ENCODE peak calls at places on chromosome 14, in six cellular contexts. One of them, this sample, is unnamed. For H3K9me3 and H3K27me3, the result is how much of the 10 kb centered on the place peaks cover.

GRCh38 chr14:38405851-38406630 is 150.1 kb upstream of the CLEC14A start:
- DNase-seq in IMR-90: peak
- DNase-seq in tibial artery: no peak
- DNase-seq in esophagus squamous epithelium: no peak
- DNase-seq in stomach: no peak
- DNase-seq in HCT116: no peak
- DNase-seq in this sample: no peak

GRCh38 chr14:52610187-52610586 is 57.6 kb downstream of the GPR137C start:
- DNase-seq in IMR-90: no peak
- DNase-seq in tibial artery: no peak
- DNase-seq in esophagus squamous epithelium: no peak
- DNase-seq in stomach: no peak
- DNase-seq in HCT116: no peak
- DNase-seq in this sample: no peak

GRCh38 chr14:30527196-30527595 is 31.8 kb upstream of the G2E3 start:
- DNase-seq in IMR-90: no peak
- DNase-seq in tibial artery: no peak
- DNase-seq in esophagus squamous epithelium: no peak
- DNase-seq in stomach: no peak
- DNase-seq in HCT116: no peak
- DNase-seq in this sample: no peak

GRCh38 chr14:96097752-96098151 is 58.6 kb downstream of the C14orf132 start:
- DNase-seq in IMR-90: no peak
- DNase-seq in tibial artery: no peak
- DNase-seq in esophagus squamous epithelium: no peak
- DNase-seq in stomach: no peak
- DNase-seq in HCT116: no peak
- DNase-seq in this sample: no peak

GRCh38 chr14:34220921-34221320 is 241.1 kb downstream of the SPTSSA start:
- DNase-seq in IMR-90: no peak
- DNase-seq in tibial artery: no peak
- DNase-seq in esophagus squamous epithelium: no peak
- DNase-seq in stomach: no peak
- DNase-seq in HCT116: no peak
- DNase-seq in this sample: no peak

GRCh38 chr14:56945291-56945690 is 135.0 kb upstream of the OTX2 start:
- DNase-seq in IMR-90: no peak
- DNase-seq in tibial artery: no peak
- DNase-seq in esophagus squamous epithelium: no peak
- DNase-seq in stomach: no peak
- DNase-seq in HCT116: no peak
- DNase-seq in this sample: no peak

GRCh38 chr14:56782701-56783100 is 27.6 kb downstream of the OTX2 start:
- DNase-seq in IMR-90: no peak
- DNase-seq in tibial artery: no peak
- DNase-seq in esophagus squamous epithelium: no peak
- DNase-seq in stomach: no peak
- DNase-seq in HCT116: no peak
- DNase-seq in this sample: no peak

GRCh38 chr14:100192250-100192671 is 32.8 kb upstream of the DEGS2 start:
- DNase-seq in IMR-90: no peak
- DNase-seq in tibial artery: peak
- DNase-seq in esophagus squamous epithelium: no peak
- DNase-seq in stomach: no peak
- DNase-seq in HCT116: no peak
- DNase-seq in this sample: no peak

GRCh38 chr14:85076111-85076510 is 453.8 kb upstream of the FLRT2 start:
- DNase-seq in IMR-90: no peak
- DNase-seq in tibial artery: no peak
- DNase-seq in esophagus squamous epithelium: no peak
- DNase-seq in stomach: no peak
- DNase-seq in HCT116: no peak
- DNase-seq in this sample: no peak

GRCh38 chr14:54882521-54882920 is 20.1 kb downstream of the GCH1 start:
- DNase-seq in IMR-90: no peak
- DNase-seq in tibial artery: no peak
- DNase-seq in esophagus squamous epithelium: no peak
- DNase-seq in stomach: no peak
- DNase-seq in HCT116: no peak
- DNase-seq in this sample: no peak

GRCh38 chr14:54627718-54628345 is 60.9 kb downstream of the SAMD4A start:
- DNase-seq in IMR-90: peak
- DNase-seq in tibial artery: peak
- DNase-seq in esophagus squamous epithelium: no peak
- DNase-seq in stomach: no peak
- DNase-seq in HCT116: no peak
- DNase-seq in this sample: no peak

GRCh38 chr14:59251811-59252771 is 63.6 kb downstream of the DAAM1 start:
- DNase-seq in IMR-90: peak
- DNase-seq in tibial artery: no peak
- DNase-seq in esophagus squamous epithelium: no peak
- DNase-seq in stomach: no peak
- DNase-seq in HCT116: no peak
- DNase-seq in this sample: no peak

GRCh38 chr14:80146941-80147340 is 64.4 kb downstream of the DIO2 start:
- DNase-seq in IMR-90: no peak
- DNase-seq in tibial artery: no peak
- DNase-seq in esophagus squamous epithelium: no peak
- DNase-seq in stomach: no peak
- DNase-seq in HCT116: no peak
- DNase-seq in this sample: no peak

GRCh38 chr14:62654641-62655040 is 390.6 kb downstream of the KCNH5 start:
- DNase-seq in IMR-90: peak
- DNase-seq in tibial artery: no peak
- DNase-seq in esophagus squamous epithelium: no peak
- DNase-seq in stomach: no peak
- DNase-seq in HCT116: no peak
- DNase-seq in this sample: no peak

GRCh38 chr14:52342849-52343606 is 28.9 kb downstream of the PTGER2 start:
- DNase-seq in IMR-90: peak
- DNase-seq in tibial artery: no peak
- DNase-seq in esophagus squamous epithelium: no peak
- DNase-seq in stomach: no peak
- DNase-seq in HCT116: no peak
- DNase-seq in this sample: no peak

GRCh38 chr14:53894456-53894855 is 62.2 kb downstream of the BMP4 start:
- DNase-seq in IMR-90: peak
- DNase-seq in tibial artery: no peak
- DNase-seq in esophagus squamous epithelium: no peak
- DNase-seq in stomach: no peak
- DNase-seq in HCT116: no peak
- DNase-seq in this sample: no peak

GRCh38 chr14:66015046-66015780 is 471.0 kb upstream of the CCDC196 start:
- DNase-seq in IMR-90: no peak
- DNase-seq in tibial artery: no peak
- DNase-seq in esophagus squamous epithelium: no peak
- DNase-seq in stomach: no peak
- DNase-seq in HCT116: no peak
- DNase-seq in this sample: no peak

GRCh38 chr14:24315243-24315806 is 4.0 kb downstream of the LTB4R start:
- DNase-seq in IMR-90: no peak
- DNase-seq in tibial artery: no peak
- DNase-seq in esophagus squamous epithelium: no peak
- DNase-seq in stomach: no peak
- DNase-seq in HCT116: no peak
- DNase-seq in this sample: no peak

GRCh38 chr14:24317141-24317927 is 6.0 kb downstream of the LTB4R start:
- DNase-seq in IMR-90: no peak
- DNase-seq in tibial artery: no peak
- DNase-seq in esophagus squamous epithelium: no peak
- DNase-seq in stomach: no peak
- DNase-seq in HCT116: no peak
- DNase-seq in this sample: no peak

GRCh38 chr14:24314377-24315193 is 3.3 kb downstream of the LTB4R start:
- DNase-seq in IMR-90: no peak
- DNase-seq in tibial artery: no peak
- DNase-seq in esophagus squamous epithelium: no peak
- DNase-seq in stomach: no peak
- DNase-seq in HCT116: no peak
- DNase-seq in this sample: no peak

GRCh38 chr14:24316597-24316950 is 5.3 kb downstream of the LTB4R start:
- DNase-seq in IMR-90: no peak
- DNase-seq in tibial artery: no peak
- DNase-seq in esophagus squamous epithelium: no peak
- DNase-seq in stomach: no peak
- DNase-seq in HCT116: no peak
- DNase-seq in this sample: no peak

GRCh38 chr14:24315807-24316596 is 4.7 kb downstream of the LTB4R start:
- DNase-seq in IMR-90: no peak
- DNase-seq in tibial artery: no peak
- DNase-seq in esophagus squamous epithelium: no peak
- DNase-seq in stomach: peak
- DNase-seq in HCT116: no peak
- DNase-seq in this sample: no peak
- H3K4me3 ChIP-seq in IMR-90: no peak
- H3K4me3 ChIP-seq in tibial artery: no peak
- H3K4me3 ChIP-seq in esophagus squamous epithelium: no peak
- H3K4me3 ChIP-seq in stomach: no peak
- H3K4me3 ChIP-seq in HCT116: no peak
- H3K4me3 ChIP-seq in this sample: no peak

GRCh38 chr14:105864651-105865265 is 338.4 kb downstream of the TMEM121 start:
- DNase-seq in IMR-90: no peak
- DNase-seq in tibial artery: peak
- DNase-seq in esophagus squamous epithelium: no peak
- DNase-seq in stomach: peak
- DNase-seq in HCT116: no peak
- DNase-seq in this sample: no peak
- H3K9me3 ChIP-seq in IMR-90: half or more
- H3K9me3 ChIP-seq in tibial artery: under half
- H3K9me3 ChIP-seq in esophagus squamous epithelium: under half
- H3K9me3 ChIP-seq in stomach: under half
- H3K9me3 ChIP-seq in HCT116: under half
- H3K9me3 ChIP-seq in this sample: under half

GRCh38 chr14:67944605-67945004 is 125.0 kb downstream of the RAD51B start:
- DNase-seq in IMR-90: no peak
- DNase-seq in tibial artery: no peak
- DNase-seq in esophagus squamous epithelium: no peak
- DNase-seq in stomach: no peak
- DNase-seq in HCT116: no peak
- DNase-seq in this sample: no peak
- H3K27me3 ChIP-seq in IMR-90: under half
- H3K27me3 ChIP-seq in tibial artery: under half
- H3K27me3 ChIP-seq in esophagus squamous epithelium: under half
- H3K27me3 ChIP-seq in stomach: under half
- H3K27me3 ChIP-seq in HCT116: under half
- H3K27me3 ChIP-seq in this sample: under half

DNA sequence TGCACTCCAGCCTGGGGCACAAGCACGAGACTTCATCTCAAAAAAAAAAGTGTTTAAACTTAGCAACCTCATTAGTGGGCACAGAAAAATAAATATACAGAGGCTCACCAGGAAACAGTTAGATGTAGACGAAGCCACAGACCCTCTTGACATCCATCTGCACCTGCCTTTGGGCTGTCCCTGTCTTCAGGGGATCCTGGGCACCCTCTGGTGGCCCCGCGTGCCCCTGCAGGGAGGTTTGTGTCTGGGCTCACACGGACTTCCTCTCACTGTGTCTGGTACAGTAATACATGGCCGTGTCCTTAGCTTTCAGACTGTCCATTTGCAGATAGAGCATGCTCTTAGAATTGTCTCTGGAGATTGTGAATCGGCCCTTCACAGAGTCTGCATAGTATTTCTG is 916.5 kb downstream of the TMEM121 start:
- DNase-seq in IMR-90: no peak
- DNase-seq in tibial artery: no peak
- DNase-seq in esophagus squamous epithelium: no peak
- DNase-seq in stomach: no peak
- DNase-seq in HCT116: no peak
- DNase-seq in this sample: no peak
- H3K4me3 ChIP-seq in IMR-90: no peak
- H3K4me3 ChIP-seq in tibial artery: no peak
- H3K4me3 ChIP-seq in esophagus squamous epithelium: no peak
- H3K4me3 ChIP-seq in stomach: no peak
- H3K4me3 ChIP-seq in HCT116: no peak
- H3K4me3 ChIP-seq in this sample: no peak

DNA sequence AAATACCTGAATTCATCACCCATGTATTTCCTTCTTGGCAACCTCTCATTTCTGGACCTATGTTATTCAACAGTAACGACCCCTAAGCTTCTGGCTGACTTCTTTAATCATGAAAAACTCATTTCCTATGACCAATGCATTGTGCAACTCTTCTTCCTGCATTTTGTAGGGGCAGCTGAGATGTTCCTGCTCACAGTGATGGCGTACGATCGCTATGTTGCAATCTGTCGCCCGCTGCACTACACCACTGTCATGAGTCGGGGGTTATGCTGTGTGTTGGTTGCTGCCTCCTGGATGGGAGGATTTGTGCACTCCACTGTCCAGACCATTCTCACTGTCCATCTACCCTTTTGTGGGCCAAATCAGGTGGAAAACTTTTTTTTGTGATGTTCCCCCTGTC is 356 bp downstream of the OR4Q2 start:
- DNase-seq in IMR-90: no peak
- DNase-seq in tibial artery: no peak
- DNase-seq in esophagus squamous epithelium: no peak
- DNase-seq in stomach: no peak
- DNase-seq in HCT116: no peak
- DNase-seq in this sample: no peak
- H3K9me3 ChIP-seq in IMR-90: under half
- H3K9me3 ChIP-seq in tibial artery: under half
- H3K9me3 ChIP-seq in esophagus squamous epithelium: under half
- H3K9me3 ChIP-seq in stomach: under half
- H3K9me3 ChIP-seq in HCT116: under half
- H3K9me3 ChIP-seq in this sample: under half

GRCh38 chr14:21029917-21030316 is at the start of gene TPPP2:
- DNase-seq in IMR-90: no peak
- DNase-seq in tibial artery: no peak
- DNase-seq in esophagus squamous epithelium: no peak
- DNase-seq in stomach: no peak
- DNase-seq in HCT116: no peak
- DNase-seq in this sample: no peak
- H3K27me3 ChIP-seq in IMR-90: half or more
- H3K27me3 ChIP-seq in tibial artery: under half
- H3K27me3 ChIP-seq in esophagus squamous epithelium: under half
- H3K27me3 ChIP-seq in stomach: under half
- H3K27me3 ChIP-seq in HCT116: under half
- H3K27me3 ChIP-seq in this sample: under half

GRCh38 chr14:89356927-89357326 is 60.1 kb downstream of the FOXN3 start:
- DNase-seq in IMR-90: no peak
- DNase-seq in tibial artery: no peak
- DNase-seq in esophagus squamous epithelium: no peak
- DNase-seq in stomach: no peak
- DNase-seq in HCT116: no peak
- DNase-seq in this sample: no peak
- H3K4me3 ChIP-seq in IMR-90: no peak
- H3K4me3 ChIP-seq in tibial artery: no peak
- H3K4me3 ChIP-seq in esophagus squamous epithelium: no peak
- H3K4me3 ChIP-seq in stomach: no peak
- H3K4me3 ChIP-seq in HCT116: no peak
- H3K4me3 ChIP-seq in this sample: no peak

DNA sequence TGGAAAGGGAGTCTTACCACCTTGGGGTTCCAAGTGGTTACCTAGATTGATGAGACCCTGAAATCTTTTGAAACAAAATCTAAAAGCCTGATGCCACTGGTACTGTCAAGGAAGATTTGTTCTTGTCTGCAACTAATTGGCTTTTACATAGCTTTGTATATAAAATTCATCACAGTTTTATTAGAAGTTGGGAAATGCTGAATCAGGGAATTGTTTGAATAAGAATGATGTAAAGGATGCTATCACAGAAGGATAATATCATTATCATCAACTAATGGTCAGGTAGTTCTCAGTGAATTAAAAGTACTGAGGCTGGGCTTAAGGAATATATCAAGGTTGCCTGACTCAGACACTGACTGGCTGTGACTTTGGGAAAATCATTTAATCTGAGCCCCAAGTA is 248.3 kb upstream of the STXBP6 start:
- DNase-seq in IMR-90: no peak
- DNase-seq in tibial artery: no peak
- DNase-seq in esophagus squamous epithelium: no peak
- DNase-seq in stomach: no peak
- DNase-seq in HCT116: no peak
- DNase-seq in this sample: no peak
- H3K9me3 ChIP-seq in IMR-90: under half
- H3K9me3 ChIP-seq in tibial artery: under half
- H3K9me3 ChIP-seq in esophagus squamous epithelium: under half
- H3K9me3 ChIP-seq in stomach: under half
- H3K9me3 ChIP-seq in HCT116: under half
- H3K9me3 ChIP-seq in this sample: under half

This sample was measured in lung.